ENCODE peak calls at places on chromosomes 7 and 10, in nine cellular contexts. One of them, this sample, is unnamed.
A peak's percentile ranks its signal among the peaks of the same experiment; 100 is the strongest.

GRCh38 chr10:131187274-131187673 is 124.2 kb downstream of the TCERG1L start:
- DNase-seq in fibroblast of pulmonary artery: no peak
- DNase-seq in breast epithelium: no peak
- DNase-seq in HFF-Myc: no peak
- DNase-seq in WTC11: no peak
- DNase-seq in IMR-90: no peak
- DNase-seq in pancreas: no peak
- DNase-seq in B cell: no peak
- DNase-seq in Panc1: no peak
- DNase-seq in this sample: peak; percentile 16

GRCh38 chr10:112519129-112519761 is 72.2 kb downstream of the VTI1A start:
- DNase-seq in fibroblast of pulmonary artery: no peak
- DNase-seq in breast epithelium: no peak
- DNase-seq in HFF-Myc: no peak
- DNase-seq in WTC11: no peak
- DNase-seq in IMR-90: no peak
- DNase-seq in pancreas: no peak
- DNase-seq in B cell: no peak
- DNase-seq in Panc1: no peak
- DNase-seq in this sample: no peak

GRCh38 chr7:101814081-101814995 is 3.1 kb upstream of the CUX1 start:
- DNase-seq in fibroblast of pulmonary artery: peak; percentile 54
- DNase-seq in breast epithelium: no peak
- DNase-seq in HFF-Myc: no peak
- DNase-seq in WTC11: peak; percentile 65
- DNase-seq in IMR-90: peak; percentile 44
- DNase-seq in pancreas: peak; percentile 76
- DNase-seq in B cell: peak; percentile 91
- DNase-seq in Panc1: peak; percentile 50
- DNase-seq in this sample: peak; percentile 67

GRCh38 chr10:97171001-97171400 is 14.8 kb downstream of the SLIT1 start:
- DNase-seq in fibroblast of pulmonary artery: no peak
- DNase-seq in breast epithelium: no peak
- DNase-seq in HFF-Myc: no peak
- DNase-seq in WTC11: no peak
- DNase-seq in IMR-90: no peak
- DNase-seq in pancreas: no peak
- DNase-seq in B cell: no peak
- DNase-seq in Panc1: no peak
- DNase-seq in this sample: no peak

GRCh38 chr7:126535176-126535575 is 717.6 kb downstream of the GRM8 start:
- DNase-seq in fibroblast of pulmonary artery: no peak
- DNase-seq in breast epithelium: no peak
- DNase-seq in HFF-Myc: no peak
- DNase-seq in WTC11: no peak
- DNase-seq in IMR-90: no peak
- DNase-seq in pancreas: no peak
- DNase-seq in B cell: no peak
- DNase-seq in Panc1: no peak
- DNase-seq in this sample: no peak

GRCh38 chr10:33476757-33477273 is 142.3 kb upstream of the NRP1 start:
- DNase-seq in fibroblast of pulmonary artery: no peak
- DNase-seq in breast epithelium: no peak
- DNase-seq in HFF-Myc: no peak
- DNase-seq in WTC11: no peak
- DNase-seq in IMR-90: no peak
- DNase-seq in pancreas: no peak
- DNase-seq in B cell: no peak
- DNase-seq in Panc1: no peak
- DNase-seq in this sample: no peak

GRCh38 chr10:93181249-93181928 is 107.7 kb downstream of the CYP26A1 start:
- DNase-seq in fibroblast of pulmonary artery: no peak
- DNase-seq in breast epithelium: no peak
- DNase-seq in HFF-Myc: no peak
- DNase-seq in WTC11: no peak
- DNase-seq in IMR-90: no peak
- DNase-seq in pancreas: no peak
- DNase-seq in B cell: no peak
- DNase-seq in Panc1: no peak
- DNase-seq in this sample: no peak

GRCh38 chr10:103442031-103442461 is 10.1 kb downstream of the CALHM2 start:
- DNase-seq in fibroblast of pulmonary artery: peak; percentile 88
- DNase-seq in breast epithelium: no peak
- DNase-seq in HFF-Myc: no peak
- DNase-seq in WTC11: no peak
- DNase-seq in IMR-90: peak; percentile 55
- DNase-seq in pancreas: no peak
- DNase-seq in B cell: no peak
- DNase-seq in Panc1: no peak
- DNase-seq in this sample: no peak

GRCh38 chr7:33196194-33196593 is 66.8 kb downstream of the BBS9 start:
- DNase-seq in fibroblast of pulmonary artery: peak; percentile 17
- DNase-seq in breast epithelium: no peak
- DNase-seq in HFF-Myc: no peak
- DNase-seq in WTC11: no peak
- DNase-seq in IMR-90: peak; percentile 8
- DNase-seq in pancreas: no peak
- DNase-seq in B cell: no peak
- DNase-seq in Panc1: no peak
- DNase-seq in this sample: no peak

GRCh38 chr7:1263391-1263951 is 30.8 kb downstream of the UNCX start:
- DNase-seq in fibroblast of pulmonary artery: no peak
- DNase-seq in breast epithelium: no peak
- DNase-seq in HFF-Myc: no peak
- DNase-seq in WTC11: no peak
- DNase-seq in IMR-90: no peak
- DNase-seq in pancreas: no peak
- DNase-seq in B cell: no peak
- DNase-seq in Panc1: no peak
- DNase-seq in this sample: no peak

GRCh38 chr10:24957624-24958435 is 5.4 kb upstream of the PRTFDC1 start:
- DNase-seq in fibroblast of pulmonary artery: peak; percentile 95
- DNase-seq in breast epithelium: no peak
- DNase-seq in HFF-Myc: peak; percentile 55
- DNase-seq in WTC11: no peak
- DNase-seq in IMR-90: peak; percentile 95
- DNase-seq in pancreas: no peak
- DNase-seq in B cell: no peak
- DNase-seq in Panc1: no peak
- DNase-seq in this sample: no peak

DNA sequence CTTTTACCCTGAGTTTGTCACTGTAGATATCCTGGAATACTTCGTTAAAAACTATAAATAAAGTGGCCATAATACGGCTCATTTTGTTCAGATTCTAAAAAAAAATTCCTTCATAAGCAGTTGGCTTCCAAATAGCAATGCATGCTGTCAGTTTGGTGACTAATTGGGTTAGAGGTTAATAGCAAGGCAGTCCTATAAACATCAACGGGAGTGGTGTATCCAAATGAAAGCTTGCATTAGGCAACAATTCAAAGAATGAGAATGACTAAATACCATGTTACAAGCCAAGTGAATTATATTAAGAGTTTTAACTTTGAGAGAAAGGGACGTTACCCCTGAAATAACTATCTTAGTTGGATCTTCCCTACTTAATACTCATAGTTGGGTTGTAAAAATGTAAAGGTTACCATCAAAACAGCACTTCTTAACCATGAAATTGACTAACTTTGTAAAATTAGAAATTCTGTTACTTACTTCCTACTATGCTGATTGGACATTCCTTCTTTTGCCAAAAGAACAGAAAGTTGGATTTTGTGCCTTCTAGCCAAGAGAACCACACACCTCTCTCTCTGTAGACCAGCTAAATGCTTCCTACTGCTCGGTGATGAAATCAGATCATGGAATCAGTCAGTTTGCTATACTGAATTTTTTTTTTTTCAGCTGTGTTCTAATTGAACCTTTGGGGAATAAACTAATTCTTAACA is 98.0 kb downstream of the KAT6B start:
- DNase-seq in fibroblast of pulmonary artery: peak; percentile 93
- DNase-seq in breast epithelium: no peak
- DNase-seq in HFF-Myc: peak; percentile 85
- DNase-seq in WTC11: no peak
- DNase-seq in IMR-90: peak; percentile 97
- DNase-seq in pancreas: no peak
- DNase-seq in B cell: no peak
- DNase-seq in Panc1: peak; percentile 79
- DNase-seq in this sample: no peak
- TF ChIP-seq CTCF in fibroblast of pulmonary artery: no peak
- TF ChIP-seq CTCF in breast epithelium: no peak
- TF ChIP-seq CTCF in HFF-Myc: no peak
- TF ChIP-seq CTCF in WTC11: no peak
- TF ChIP-seq CTCF in IMR-90: no peak
- TF ChIP-seq CTCF in pancreas: no peak
- TF ChIP-seq CTCF in B cell: no peak
- TF ChIP-seq CTCF in Panc1: no peak
- TF ChIP-seq CTCF in this sample: no peak

DNA sequence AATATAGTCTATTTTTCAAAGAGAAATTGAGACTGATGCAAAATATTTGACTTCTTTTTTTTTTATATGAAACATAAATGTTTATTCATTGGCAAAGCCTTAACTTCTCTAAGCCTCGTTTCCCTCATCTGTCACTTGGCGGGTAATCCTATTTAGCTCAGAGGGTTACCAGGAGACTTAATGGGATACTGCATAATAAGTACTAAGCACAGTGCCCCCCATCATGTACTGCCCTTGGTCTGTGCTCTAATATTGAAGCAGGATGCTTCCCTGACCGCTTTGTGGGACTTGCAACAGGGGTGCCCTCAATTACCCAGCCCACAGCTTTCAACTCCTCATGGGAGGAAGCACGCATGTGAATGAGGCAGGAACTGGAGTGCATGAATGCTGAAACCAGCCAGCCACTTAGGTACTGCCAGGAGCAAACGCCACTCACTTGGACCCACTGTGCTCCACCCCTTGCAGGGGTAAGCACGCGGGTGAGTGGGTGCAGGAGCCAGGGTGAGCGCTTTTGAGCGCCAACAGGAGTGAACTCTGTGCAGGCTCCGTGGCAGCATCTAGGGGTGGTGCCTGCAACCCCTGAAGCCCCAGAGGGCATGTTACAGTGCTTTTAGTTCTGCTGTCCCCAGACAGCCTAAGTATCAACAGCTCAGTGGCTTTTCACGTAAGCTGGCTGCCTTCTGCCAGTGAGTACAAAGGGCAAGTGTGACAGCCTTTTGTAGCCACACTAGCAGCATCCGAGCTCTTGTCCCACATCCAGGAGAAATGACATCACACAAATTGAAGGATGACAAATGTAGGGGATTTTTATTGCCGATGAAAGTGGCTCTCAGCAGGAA is 209.8 kb upstream of the C7orf33 start:
- DNase-seq in fibroblast of pulmonary artery: no peak
- DNase-seq in breast epithelium: no peak
- DNase-seq in HFF-Myc: no peak
- DNase-seq in WTC11: no peak
- DNase-seq in IMR-90: no peak
- DNase-seq in pancreas: no peak
- DNase-seq in B cell: no peak
- DNase-seq in Panc1: no peak
- DNase-seq in this sample: no peak
- TF ChIP-seq CTCF in fibroblast of pulmonary artery: no peak
- TF ChIP-seq CTCF in breast epithelium: no peak
- TF ChIP-seq CTCF in HFF-Myc: no peak
- TF ChIP-seq CTCF in WTC11: no peak
- TF ChIP-seq CTCF in IMR-90: no peak
- TF ChIP-seq CTCF in pancreas: no peak
- TF ChIP-seq CTCF in B cell: no peak
- TF ChIP-seq CTCF in Panc1: no peak
- TF ChIP-seq CTCF in this sample: no peak

GRCh38 chr10:58586282-58586681 is 73.6 kb downstream of the BICC1 start:
- DNase-seq in fibroblast of pulmonary artery: no peak
- DNase-seq in breast epithelium: no peak
- DNase-seq in HFF-Myc: no peak
- DNase-seq in WTC11: no peak
- DNase-seq in IMR-90: no peak
- DNase-seq in pancreas: no peak
- DNase-seq in B cell: no peak
- DNase-seq in Panc1: no peak
- DNase-seq in this sample: no peak

GRCh38 chr10:58590924-58591323 is 78.3 kb downstream of the BICC1 start:
- DNase-seq in fibroblast of pulmonary artery: peak; percentile 53
- DNase-seq in breast epithelium: no peak
- DNase-seq in HFF-Myc: no peak
- DNase-seq in WTC11: no peak
- DNase-seq in IMR-90: peak; percentile 44
- DNase-seq in pancreas: no peak
- DNase-seq in B cell: no peak
- DNase-seq in Panc1: no peak
- DNase-seq in this sample: no peak

GRCh38 chr10:58590152-58590551 is 77.5 kb downstream of the BICC1 start:
- DNase-seq in fibroblast of pulmonary artery: peak; percentile 96
- DNase-seq in breast epithelium: no peak
- DNase-seq in HFF-Myc: peak; percentile 96
- DNase-seq in WTC11: no peak
- DNase-seq in IMR-90: peak; percentile 99
- DNase-seq in pancreas: no peak
- DNase-seq in B cell: no peak
- DNase-seq in Panc1: no peak
- DNase-seq in this sample: no peak

GRCh38 chr10:58587676-58588075 is 75.0 kb downstream of the BICC1 start:
- DNase-seq in fibroblast of pulmonary artery: no peak
- DNase-seq in breast epithelium: no peak
- DNase-seq in HFF-Myc: no peak
- DNase-seq in WTC11: no peak
- DNase-seq in IMR-90: no peak
- DNase-seq in pancreas: no peak
- DNase-seq in B cell: no peak
- DNase-seq in Panc1: no peak
- DNase-seq in this sample: no peak

DNA sequence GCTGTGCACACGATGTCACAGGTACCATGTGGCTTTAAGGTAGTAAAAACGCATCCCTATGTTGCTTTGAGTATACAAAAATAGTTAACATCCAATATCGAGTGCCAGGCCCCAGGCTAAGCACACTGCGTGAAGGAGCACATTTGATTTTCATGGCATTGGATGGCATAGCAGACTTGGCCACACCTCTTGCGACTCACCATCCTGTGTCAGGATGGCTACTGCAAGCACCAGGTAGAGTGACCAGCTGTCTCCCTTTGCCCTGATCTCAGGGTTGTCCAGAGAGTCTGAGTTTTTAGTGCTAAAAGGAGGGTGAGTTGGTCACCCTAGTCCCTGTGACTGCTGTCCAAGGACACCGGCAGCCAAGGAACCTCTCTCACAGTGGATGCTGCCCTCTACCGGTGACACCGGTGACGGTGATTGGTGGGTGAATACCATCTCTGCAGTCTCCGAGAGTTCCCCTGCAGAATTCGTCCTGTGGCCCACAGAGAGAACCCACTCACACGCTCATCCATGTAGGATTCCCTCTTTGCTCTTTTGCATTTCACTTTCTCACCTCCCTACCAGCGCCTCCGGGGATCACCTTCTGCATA is 76.1 kb downstream of the BICC1 start:
- DNase-seq in fibroblast of pulmonary artery: no peak
- DNase-seq in breast epithelium: no peak
- DNase-seq in HFF-Myc: no peak
- DNase-seq in WTC11: peak; percentile 69
- DNase-seq in IMR-90: no peak
- DNase-seq in pancreas: peak; percentile 25
- DNase-seq in B cell: no peak
- DNase-seq in Panc1: no peak
- DNase-seq in this sample: no peak
- TF ChIP-seq CTCF in fibroblast of pulmonary artery: peak; percentile 21
- TF ChIP-seq CTCF in breast epithelium: no peak
- TF ChIP-seq CTCF in HFF-Myc: peak; percentile 44
- TF ChIP-seq CTCF in WTC11: peak; percentile 45
- TF ChIP-seq CTCF in IMR-90: no peak
- TF ChIP-seq CTCF in pancreas: no peak
- TF ChIP-seq CTCF in B cell: no peak
- TF ChIP-seq CTCF in Panc1: no peak
- TF ChIP-seq CTCF in this sample: no peak

GRCh38 chr10:79146611-79147130 is 77.9 kb downstream of the ZMIZ1 start:
- DNase-seq in fibroblast of pulmonary artery: no peak
- DNase-seq in breast epithelium: peak; percentile 75
- DNase-seq in HFF-Myc: no peak
- DNase-seq in WTC11: no peak
- DNase-seq in IMR-90: peak; percentile 37
- DNase-seq in pancreas: peak; percentile 56
- DNase-seq in B cell: no peak
- DNase-seq in Panc1: no peak
- DNase-seq in this sample: no peak
- TF ChIP-seq CTCF in fibroblast of pulmonary artery: no peak
- TF ChIP-seq CTCF in breast epithelium: peak; percentile 50
- TF ChIP-seq CTCF in HFF-Myc: no peak
- TF ChIP-seq CTCF in WTC11: no peak
- TF ChIP-seq CTCF in IMR-90: no peak
- TF ChIP-seq CTCF in pancreas: no peak
- TF ChIP-seq CTCF in B cell: no peak
- TF ChIP-seq CTCF in Panc1: no peak
- TF ChIP-seq CTCF in this sample: no peak

This sample was measured in mesothelial cell of epicardium.